ENCODE peak calls at places on chromosomes 16 and 17, in five cellular contexts. S, N, G, L and V are unnamed samples.
A peak's percentile ranks its signal among the peaks of the same experiment; 100 is the strongest.

GRCh38 chr17:77120866-77121265 is 19.9 kb upstream of the SEC14L1 start:
- DNase-seq in S (no peak), N (no peak), G (no peak), L (no peak), V (no peak)

GRCh38 chr17:34756670-34757021 is 177.3 kb downstream of the TMEM132E start:
- DNase-seq in S (no peak), N (no peak), G (no peak), L (no peak), V (no peak)

GRCh38 chr17:2081564-2081963 is 26.7 kb downstream of the HIC1 start:
- DNase-seq in S (no peak), N (no peak), G (peak; percentile 56), L (no peak), V (no peak)

GRCh38 chr17:63696381-63696961 is 3.5 kb downstream of the LIMD2 start:
- DNase-seq in S (no peak), N (no peak), G (peak; percentile 52), L (peak; percentile 46), V (peak; percentile 49)

GRCh38 chr17:76527430-76528111 is 9.9 kb downstream of the CYGB start:
- DNase-seq in S (peak; percentile 57), N (no peak), G (no peak), L (peak; percentile 83), V (peak; percentile 54)

GRCh38 chr16:88784074-88784855 is 755 bp downstream of the PIEZO1 start:
- DNase-seq in S (peak; percentile 65), N (no peak), G (peak; percentile 74), L (no peak), V (no peak)

GRCh38 chr17:76640550-76641380 is 2.8 kb downstream of the ST6GALNAC1 start:
- DNase-seq in S (no peak), N (no peak), G (no peak), L (no peak), V (no peak)

GRCh38 chr17:76500074-76500744 is 1.0 kb downstream of the RHBDF2 start:
- DNase-seq in S (no peak), N (no peak), G (no peak), L (no peak), V (no peak)

GRCh38 chr16:57764341-57765159 is 29.0 kb downstream of the KATNB1 start:
- DNase-seq in S (no peak), N (no peak), G (peak; percentile 93), L (no peak), V (peak; percentile 50)

GRCh38 chr17:39632153-39632941 is 4.6 kb upstream of the STARD3 start:
- DNase-seq in S (no peak), N (peak; percentile 67), G (no peak), L (no peak), V (no peak)

GRCh38 chr16:9351841-9352434 is 260.5 kb downstream of the HAPSTR1 start:
- DNase-seq in S (no peak), N (no peak), G (no peak), L (no peak), V (no peak)

GRCh38 chr17:62562656-62563055 is 64.8 kb upstream of the MRC2 start:
- DNase-seq in S (no peak), N (peak; percentile 22), G (peak; percentile 8), L (no peak), V (no peak)

GRCh38 chr16:85601730-85602401 is 11.3 kb upstream of the GSE1 start:
- DNase-seq in S (no peak), N (peak; percentile 52), G (peak; percentile 58), L (no peak), V (no peak)

GRCh38 chr16:14199624-14200023 is 128.5 kb downstream of the MRTFB start:
- DNase-seq in S (no peak), N (no peak), G (peak; percentile 50), L (no peak), V (no peak)

GRCh38 chr16:86722970-86723369 is 144.6 kb downstream of the FOXL1 start:
- DNase-seq in S (no peak), N (no peak), G (peak; percentile 44), L (no peak), V (no peak)

GRCh38 chr17:6831662-6832263 is at the start of gene TEKT1:
- DNase-seq in S (peak; percentile 87), N (no peak), G (peak; percentile 73), L (peak; percentile 83), V (peak; percentile 83)

GRCh38 chr17:12665263-12666210 is at the start of gene MYOCD:
- DNase-seq in S (no peak), N (no peak), G (peak; percentile 29), L (no peak), V (no peak)

GRCh38 chr16:84763629-84764028 is 56.2 kb upstream of the CRISPLD2 start:
- DNase-seq in S (no peak), N (no peak), G (no peak), L (no peak), V (no peak)

GRCh38 chr17:2070241-2071023 is 15.5 kb downstream of the HIC1 start:
- DNase-seq in S (no peak), N (no peak), G (no peak), L (no peak), V (no peak)

GRCh38 chr17:39666601-39667261 is 1.5 kb upstream of the PNMT start:
- DNase-seq in S (no peak), N (no peak), G (no peak), L (no peak), V (no peak)

GRCh38 chr17:30235386-30236296 is at the start of gene SLC6A4:
- DNase-seq in S (no peak), N (no peak), G (peak; percentile 25), L (no peak), V (no peak)